ENCODE peak calls at places on chromosomes 2 and 18, in four cellular contexts. O is SHP77; Y is activated T-helper 1 cell treated with Interleukin-2 at 50 U/mL for 16 hours; C is stimulated activated CD8-positive, alpha-beta memory T cell treated with anti-CD3 and anti-CD28 coated beads, Interleukin-2, amount 100 ng/mL, for 48 hours. S is an unnamed sample.

GRCh38 chr2:136058262-136058661 is 59.7 kb downstream of the CXCR4 start:
- DNase-seq in C (no peak), O (no peak), Y (no peak), S (no peak)

GRCh38 chr2:39676342-39676741 is 10.6 kb downstream of the TMEM178A start:
- DNase-seq in O (no peak), Y (no peak), C (no peak), S (no peak)

GRCh38 chr2:84725717-84726116 is 155.2 kb downstream of the TRABD2A start:
- DNase-seq in O (no peak), Y (no peak), C (no peak), S (no peak)

GRCh38 chr2:66538291-66538690 is 103.4 kb downstream of the MEIS1 start:
- DNase-seq in C (no peak), Y (no peak), O (no peak), S (no peak)

GRCh38 chr2:214604861-214605260 is 194.0 kb downstream of the VWC2L start:
- DNase-seq in Y (no peak), O (no peak), C (no peak), S (no peak)

GRCh38 chr2:174223359-174223758 is 25.0 kb downstream of the OLA1 start:
- DNase-seq in O (no peak), Y (no peak), C (no peak), S (no peak)

GRCh38 chr2:25309402-25309801 is 32.3 kb downstream of the DNMT3A start:
- DNase-seq in C (no peak), O (peak; percentile 36), Y (peak; percentile 39), S (peak; percentile 72)

GRCh38 chr2:110657721-110658305 is 20.1 kb downstream of the BUB1 start:
- DNase-seq in O (no peak), C (no peak), Y (no peak), S (no peak)

GRCh38 chr2:48768669-48769068 is 13.1 kb upstream of the LHCGR start:
- DNase-seq in O (no peak), C (no peak), Y (no peak), S (peak; percentile 68)

GRCh38 chr2:113711857-113712256 is 44.6 kb downstream of the SLC35F5 start:
- DNase-seq in Y (no peak), O (no peak), C (no peak), S (peak; percentile 48)

GRCh38 chr18:55587341-55588000 is 521 bp downstream of the TCF4 start:
- DNase-seq in Y (no peak), C (no peak), O (peak; percentile 38), S (peak; percentile 83)

GRCh38 chr2:112583497-112584133 is 794 bp upstream of the CHCHD5 start:
- DNase-seq in O (peak; percentile 51), C (no peak), Y (no peak), S (peak; percentile 2)

GRCh38 chr2:102481931-102482330 is 8.9 kb downstream of the SLC9A4 start:
- DNase-seq in O (no peak), C (no peak), Y (no peak), S (no peak)

GRCh38 chr2:218260166-218260565 is 649 bp upstream of the GPBAR1 start:
- DNase-seq in C (no peak), O (no peak), Y (no peak), S (no peak)

GRCh38 chr18:70195852-70196434 is 9.5 kb downstream of the RTTN start:
- DNase-seq in Y (no peak), C (no peak), O (peak; percentile 14), S (peak; percentile 57)

GRCh38 chr18:45359275-45360009 is 255.8 kb upstream of the SLC14A2 start:
- DNase-seq in C (no peak), O (peak; percentile 46), Y (no peak), S (no peak)

GRCh38 chr2:240452471-240453256 is 17.2 kb downstream of the GPC1 start:
- DNase-seq in Y (no peak), C (no peak), O (no peak), S (peak; percentile 82)

GRCh38 chr2:19048593-19049264 is 309.7 kb downstream of the OSR1 start:
- DNase-seq in Y (no peak), O (peak; percentile 80), C (no peak), S (no peak)

GRCh38 chr2:112061299-112061698 is 6.2 kb downstream of the TMEM87B start:
- DNase-seq in C (no peak), Y (no peak), O (no peak), S (no peak)

GRCh38 chr2:58973831-58974281 is 732.7 kb upstream of the FANCL start:
- DNase-seq in O (no peak), Y (no peak), C (no peak), S (peak; percentile 21)

GRCh38 chr18:2083691-2084090 is 487.6 kb downstream of the METTL4 start:
- DNase-seq in C (no peak), Y (no peak), O (no peak), S (no peak)

GRCh38 chr2:191889924-191890323 is 43.0 kb upstream of the CAVIN2 start:
- DNase-seq in C (no peak), O (no peak), Y (no peak), S (no peak)

GRCh38 chr2:134259571-134259970 is 5.7 kb downstream of the MGAT5 start:
- DNase-seq in C (no peak), Y (no peak), O (no peak), S (no peak)

GRCh38 chr2:5482929-5483331 is 209.3 kb upstream of the SOX11 start:
- DNase-seq in Y (no peak), C (no peak), O (no peak), S (peak; percentile 51)